ENCODE peak calls at places on chromosomes 7 and 10, in eight cellular contexts. One of them, this sample, is unnamed.

GRCh38 chr7:29105191-29105590 is 41.1 kb downstream of the CPVL start:
- DNase-seq in LNCaP clone FGC: no peak
- DNase-seq in epithelial cell of esophagus: peak
- DNase-seq in HL-60: no peak
- DNase-seq in neural progenitor cell: no peak
- DNase-seq in fibroblast of lung: no peak
- DNase-seq in foreskin fibroblast: no peak
- DNase-seq in K562: no peak
- DNase-seq in this sample: no peak

GRCh38 chr7:95180-95862 is 97.0 kb upstream of the FAM20C start:
- DNase-seq in fibroblast of lung: peak
- DNase-seq in epithelial cell of esophagus: no peak
- DNase-seq in HL-60: no peak
- DNase-seq in K562: no peak
- DNase-seq in neural progenitor cell: no peak
- DNase-seq in LNCaP clone FGC: no peak
- DNase-seq in foreskin fibroblast: no peak
- DNase-seq in this sample: no peak

GRCh38 chr7:140004672-140005071 is 58.1 kb downstream of the PARP12 start:
- DNase-seq in epithelial cell of esophagus: no peak
- DNase-seq in neural progenitor cell: no peak
- DNase-seq in K562: no peak
- DNase-seq in foreskin fibroblast: no peak
- DNase-seq in HL-60: no peak
- DNase-seq in fibroblast of lung: no peak
- DNase-seq in LNCaP clone FGC: no peak
- DNase-seq in this sample: no peak

GRCh38 chr10:7070950-7071349 is 339.9 kb downstream of the SFMBT2 start:
- DNase-seq in foreskin fibroblast: no peak
- DNase-seq in neural progenitor cell: no peak
- DNase-seq in HL-60: no peak
- DNase-seq in epithelial cell of esophagus: no peak
- DNase-seq in fibroblast of lung: no peak
- DNase-seq in K562: no peak
- DNase-seq in LNCaP clone FGC: no peak
- DNase-seq in this sample: no peak

GRCh38 chr7:3028071-3028766 is 15.4 kb downstream of the CARD11 start:
- DNase-seq in foreskin fibroblast: peak
- DNase-seq in fibroblast of lung: peak
- DNase-seq in HL-60: no peak
- DNase-seq in K562: no peak
- DNase-seq in LNCaP clone FGC: no peak
- DNase-seq in neural progenitor cell: no peak
- DNase-seq in epithelial cell of esophagus: peak
- DNase-seq in this sample: no peak

GRCh38 chr10:96446966-96447596 is 66.6 kb downstream of the TLL2 start:
- DNase-seq in K562: no peak
- DNase-seq in LNCaP clone FGC: no peak
- DNase-seq in epithelial cell of esophagus: no peak
- DNase-seq in fibroblast of lung: no peak
- DNase-seq in neural progenitor cell: no peak
- DNase-seq in HL-60: no peak
- DNase-seq in foreskin fibroblast: no peak
- DNase-seq in this sample: no peak

GRCh38 chr7:38863609-38864291 is 45.2 kb downstream of the VPS41 start:
- DNase-seq in foreskin fibroblast: no peak
- DNase-seq in HL-60: no peak
- DNase-seq in neural progenitor cell: no peak
- DNase-seq in LNCaP clone FGC: no peak
- DNase-seq in K562: no peak
- DNase-seq in fibroblast of lung: no peak
- DNase-seq in epithelial cell of esophagus: peak
- DNase-seq in this sample: no peak

GRCh38 chr10:102230264-102230860 is 4.3 kb downstream of the ELOVL3 start:
- DNase-seq in LNCaP clone FGC: no peak
- DNase-seq in neural progenitor cell: peak
- DNase-seq in foreskin fibroblast: peak
- DNase-seq in epithelial cell of esophagus: peak
- DNase-seq in HL-60: no peak
- DNase-seq in K562: peak
- DNase-seq in fibroblast of lung: peak
- DNase-seq in this sample: no peak

GRCh38 chr7:144032985-144033384 is 15.8 kb upstream of the OR2A5 start:
- DNase-seq in epithelial cell of esophagus: no peak
- DNase-seq in LNCaP clone FGC: no peak
- DNase-seq in HL-60: no peak
- DNase-seq in neural progenitor cell: no peak
- DNase-seq in K562: no peak
- DNase-seq in fibroblast of lung: no peak
- DNase-seq in foreskin fibroblast: no peak
- DNase-seq in this sample: no peak

GRCh38 chr10:69803809-69804208 is 2.1 kb downstream of the COL13A1 start:
- DNase-seq in epithelial cell of esophagus: no peak
- DNase-seq in HL-60: no peak
- DNase-seq in K562: no peak
- DNase-seq in fibroblast of lung: no peak
- DNase-seq in neural progenitor cell: no peak
- DNase-seq in foreskin fibroblast: no peak
- DNase-seq in LNCaP clone FGC: no peak
- DNase-seq in this sample: no peak

GRCh38 chr10:74947781-74948401 is 121.5 kb downstream of the KAT6B start:
- DNase-seq in LNCaP clone FGC: peak
- DNase-seq in fibroblast of lung: no peak
- DNase-seq in neural progenitor cell: peak
- DNase-seq in foreskin fibroblast: no peak
- DNase-seq in K562: no peak
- DNase-seq in epithelial cell of esophagus: peak
- DNase-seq in HL-60: no peak
- DNase-seq in this sample: no peak

GRCh38 chr7:103082497-103082896 is 7.6 kb downstream of the ARMC10 start:
- DNase-seq in K562: no peak
- DNase-seq in neural progenitor cell: no peak
- DNase-seq in epithelial cell of esophagus: no peak
- DNase-seq in LNCaP clone FGC: no peak
- DNase-seq in foreskin fibroblast: no peak
- DNase-seq in fibroblast of lung: no peak
- DNase-seq in HL-60: no peak
- DNase-seq in this sample: no peak

GRCh38 chr10:112953760-112954159 is 3.7 kb downstream of the TCF7L2 start:
- DNase-seq in foreskin fibroblast: peak
- DNase-seq in HL-60: no peak
- DNase-seq in LNCaP clone FGC: no peak
- DNase-seq in epithelial cell of esophagus: no peak
- DNase-seq in K562: no peak
- DNase-seq in fibroblast of lung: peak
- DNase-seq in neural progenitor cell: no peak
- DNase-seq in this sample: no peak

GRCh38 chr10:112956631-112957350 is 6.7 kb downstream of the TCF7L2 start:
- DNase-seq in LNCaP clone FGC: no peak
- DNase-seq in epithelial cell of esophagus: no peak
- DNase-seq in foreskin fibroblast: no peak
- DNase-seq in fibroblast of lung: peak
- DNase-seq in K562: no peak
- DNase-seq in HL-60: no peak
- DNase-seq in neural progenitor cell: peak
- DNase-seq in this sample: no peak

GRCh38 chr10:112957589-112958202 is 7.6 kb downstream of the TCF7L2 start:
- DNase-seq in fibroblast of lung: peak
- DNase-seq in neural progenitor cell: no peak
- DNase-seq in epithelial cell of esophagus: no peak
- DNase-seq in HL-60: no peak
- DNase-seq in foreskin fibroblast: no peak
- DNase-seq in K562: no peak
- DNase-seq in LNCaP clone FGC: no peak
- DNase-seq in this sample: no peak

GRCh38 chr10:112954974-112955735 is 5.1 kb downstream of the TCF7L2 start:
- DNase-seq in foreskin fibroblast: no peak
- DNase-seq in K562: no peak
- DNase-seq in fibroblast of lung: no peak
- DNase-seq in LNCaP clone FGC: no peak
- DNase-seq in neural progenitor cell: peak
- DNase-seq in epithelial cell of esophagus: no peak
- DNase-seq in HL-60: no peak
- DNase-seq in this sample: no peak

DNA sequence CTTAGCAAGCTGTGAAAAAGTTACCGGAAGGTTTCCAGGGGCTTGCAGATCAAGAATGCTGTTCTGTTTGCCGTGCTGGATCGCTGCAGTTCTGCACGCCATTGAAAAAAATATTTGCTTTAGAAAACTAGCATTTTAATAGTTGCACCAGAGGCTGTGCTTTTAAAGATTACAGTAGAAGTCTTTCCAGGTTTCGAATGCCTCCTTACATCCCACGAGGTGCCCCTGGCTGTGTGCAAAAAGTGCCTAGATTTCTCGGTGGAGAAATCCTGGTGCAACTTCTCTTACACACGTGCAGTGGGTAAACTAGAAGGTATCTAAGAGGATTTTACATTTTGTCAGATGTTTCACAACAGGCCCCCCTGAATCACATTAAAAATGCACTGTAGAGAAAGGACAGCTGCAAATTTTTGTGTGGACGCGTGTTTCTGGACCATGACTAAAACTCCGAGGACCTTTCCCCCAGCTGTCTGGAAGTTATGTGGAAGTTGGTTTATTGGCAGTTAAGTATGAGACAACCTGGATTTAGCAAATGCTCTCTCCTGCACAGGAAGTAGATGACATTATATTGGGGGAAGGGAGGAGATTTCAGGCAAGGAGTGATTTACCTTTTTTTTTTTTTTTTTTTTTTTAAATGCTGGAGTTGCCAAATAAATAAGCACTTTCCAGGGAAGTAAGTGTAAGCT is 5.8 kb downstream of the TCF7L2 start:
- DNase-seq in K562: no peak
- DNase-seq in neural progenitor cell: no peak
- DNase-seq in epithelial cell of esophagus: peak
- DNase-seq in HL-60: no peak
- DNase-seq in foreskin fibroblast: peak
- DNase-seq in fibroblast of lung: peak
- DNase-seq in LNCaP clone FGC: no peak
- DNase-seq in this sample: no peak
- H3K4me3 ChIP-seq in K562: no peak
- H3K4me3 ChIP-seq in neural progenitor cell: peak
- H3K4me3 ChIP-seq in epithelial cell of esophagus: peak
- H3K4me3 ChIP-seq in HL-60: no peak
- H3K4me3 ChIP-seq in foreskin fibroblast: peak
- H3K4me3 ChIP-seq in fibroblast of lung: peak
- H3K4me3 ChIP-seq in LNCaP clone FGC: peak
- H3K4me3 ChIP-seq in this sample: no peak

GRCh38 chr10:78301891-78302738 is 268.5 kb downstream of the RPS24 start:
- DNase-seq in epithelial cell of esophagus: peak
- DNase-seq in fibroblast of lung: no peak
- DNase-seq in HL-60: no peak
- DNase-seq in K562: no peak
- DNase-seq in neural progenitor cell: no peak
- DNase-seq in foreskin fibroblast: no peak
- DNase-seq in LNCaP clone FGC: peak
- DNase-seq in this sample: no peak
- TF ChIP-seq CTCF in epithelial cell of esophagus: no peak
- TF ChIP-seq CTCF in fibroblast of lung: peak
- TF ChIP-seq CTCF in HL-60: no peak
- TF ChIP-seq CTCF in K562: peak
- TF ChIP-seq CTCF in neural progenitor cell: peak
- TF ChIP-seq CTCF in foreskin fibroblast: peak
- TF ChIP-seq CTCF in LNCaP clone FGC: peak
- TF ChIP-seq CTCF in this sample: no peak

DNA sequence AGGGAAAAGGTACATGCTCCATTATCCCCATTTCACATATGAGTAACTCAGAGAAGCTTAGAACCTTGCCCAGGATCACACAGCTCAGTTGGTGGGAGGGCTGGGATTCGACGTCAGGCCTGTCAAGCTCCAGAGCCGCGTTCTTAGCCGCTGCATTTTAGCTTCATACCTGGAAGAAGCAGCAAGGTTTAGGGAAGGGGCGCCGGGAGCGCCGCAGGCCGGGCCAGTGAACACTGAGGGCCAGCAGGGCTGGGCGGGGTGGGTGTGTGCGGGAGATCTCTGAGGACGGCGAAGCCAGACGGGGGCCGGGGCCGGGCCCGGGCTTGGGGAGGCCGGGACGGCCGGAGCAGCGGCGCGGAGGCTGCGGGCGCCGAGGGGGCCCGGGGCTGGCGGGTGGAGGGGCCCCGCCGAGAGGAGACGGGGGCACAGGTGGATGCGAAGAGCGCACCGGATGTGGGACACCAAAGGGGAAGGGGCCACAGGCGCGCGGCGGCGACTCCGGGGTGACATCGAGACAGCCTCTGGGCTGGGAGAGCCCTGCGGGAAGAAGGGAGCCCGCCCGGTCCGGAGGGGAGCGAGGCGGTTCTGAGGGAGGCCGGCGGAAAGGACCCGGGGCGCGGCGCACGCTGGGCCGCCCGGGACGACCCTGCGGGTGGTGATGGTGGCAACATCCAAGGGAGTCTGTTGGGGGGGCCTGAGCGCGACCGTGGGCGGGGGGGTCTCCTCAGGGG is 498 bp downstream of the NDST2 start:
- DNase-seq in neural progenitor cell: peak
- DNase-seq in HL-60: peak
- DNase-seq in fibroblast of lung: peak
- DNase-seq in LNCaP clone FGC: no peak
- DNase-seq in K562: peak
- DNase-seq in foreskin fibroblast: no peak
- DNase-seq in epithelial cell of esophagus: peak
- DNase-seq in this sample: no peak
- H3K4me3 ChIP-seq in neural progenitor cell: peak
- H3K4me3 ChIP-seq in HL-60: peak
- H3K4me3 ChIP-seq in fibroblast of lung: peak
- H3K4me3 ChIP-seq in LNCaP clone FGC: peak
- H3K4me3 ChIP-seq in K562: peak
- H3K4me3 ChIP-seq in foreskin fibroblast: peak
- H3K4me3 ChIP-seq in epithelial cell of esophagus: peak
- H3K4me3 ChIP-seq in this sample: peak

GRCh38 chr10:17380888-17381287 is 73.5 kb downstream of the ST8SIA6 start:
- DNase-seq in K562: no peak
- DNase-seq in fibroblast of lung: no peak
- DNase-seq in epithelial cell of esophagus: no peak
- DNase-seq in neural progenitor cell: no peak
- DNase-seq in LNCaP clone FGC: no peak
- DNase-seq in foreskin fibroblast: no peak
- DNase-seq in HL-60: no peak
- DNase-seq in this sample: no peak

GRCh38 chr10:17381502-17382142 is 72.8 kb downstream of the ST8SIA6 start:
- DNase-seq in HL-60: no peak
- DNase-seq in fibroblast of lung: no peak
- DNase-seq in neural progenitor cell: no peak
- DNase-seq in foreskin fibroblast: no peak
- DNase-seq in K562: no peak
- DNase-seq in epithelial cell of esophagus: peak
- DNase-seq in LNCaP clone FGC: no peak
- DNase-seq in this sample: no peak

GRCh38 chr10:17379151-17379690 is 75.2 kb downstream of the ST8SIA6 start:
- DNase-seq in LNCaP clone FGC: no peak
- DNase-seq in epithelial cell of esophagus: no peak
- DNase-seq in foreskin fibroblast: no peak
- DNase-seq in neural progenitor cell: no peak
- DNase-seq in K562: no peak
- DNase-seq in HL-60: no peak
- DNase-seq in fibroblast of lung: no peak
- DNase-seq in this sample: no peak

GRCh38 chr10:17380016-17380415 is 74.4 kb downstream of the ST8SIA6 start:
- DNase-seq in LNCaP clone FGC: no peak
- DNase-seq in epithelial cell of esophagus: no peak
- DNase-seq in HL-60: no peak
- DNase-seq in neural progenitor cell: no peak
- DNase-seq in fibroblast of lung: no peak
- DNase-seq in K562: no peak
- DNase-seq in foreskin fibroblast: no peak
- DNase-seq in this sample: no peak

GRCh38 chr10:17375936-17376584 is 78.3 kb downstream of the ST8SIA6 start:
- DNase-seq in fibroblast of lung: no peak
- DNase-seq in LNCaP clone FGC: no peak
- DNase-seq in foreskin fibroblast: no peak
- DNase-seq in HL-60: no peak
- DNase-seq in epithelial cell of esophagus: no peak
- DNase-seq in neural progenitor cell: peak
- DNase-seq in K562: peak
- DNase-seq in this sample: no peak
- TF ChIP-seq CTCF in fibroblast of lung: peak
- TF ChIP-seq CTCF in LNCaP clone FGC: peak
- TF ChIP-seq CTCF in foreskin fibroblast: peak
- TF ChIP-seq CTCF in HL-60: no peak
- TF ChIP-seq CTCF in epithelial cell of esophagus: peak
- TF ChIP-seq CTCF in neural progenitor cell: peak
- TF ChIP-seq CTCF in K562: peak
- TF ChIP-seq CTCF in this sample: peak

This sample was measured in GM12864.